ENCODE peak calls at places on chromosomes 7 and 10, in four cellular contexts. P is mesenchymal stem cell, W is neuronal stem cell, V is H1. A is an unnamed sample.

GRCh38 chr7:46383605-46384004 is 462.5 kb upstream of the IGFBP3 start:
- DNase-seq in P (peak), W (no peak), V (no peak), A (peak)

GRCh38 chr10:113133497-113133896 is 183.4 kb downstream of the TCF7L2 start:
- DNase-seq in P (peak), W (no peak), V (no peak), A (peak)

GRCh38 chr10:94299417-94299816 is 63.3 kb downstream of the NOC3L start:
- DNase-seq in P (peak), W (no peak), V (no peak), A (peak)

GRCh38 chr7:31315758-31316157 is 24.8 kb downstream of the NEUROD6 start:
- DNase-seq in P (no peak), W (no peak), V (no peak), A (no peak)

GRCh38 chr10:126017961-126018560 is 121.7 kb downstream of the FANK1 start:
- DNase-seq in P (peak), W (no peak), V (no peak), A (peak)

GRCh38 chr10:5611899-5612680 is 54.3 kb downstream of the ASB13 start:
- DNase-seq in P (no peak), W (no peak), V (no peak), A (no peak)

GRCh38 chr10:69394020-69394419 is 22.7 kb downstream of the TACR2 start:
- DNase-seq in P (no peak), W (no peak), V (no peak), A (no peak)

GRCh38 chr10:77899080-77899477 is 27.5 kb downstream of the DLG5 start:
- DNase-seq in P (no peak), W (no peak), V (no peak), A (peak)

GRCh38 chr10:122468923-122469781 is 7.8 kb downstream of the HTRA1 start:
- DNase-seq in P (peak), W (no peak), V (no peak), A (peak)

GRCh38 chr10:4083509-4084003 is 298.5 kb upstream of the KLF6 start:
- DNase-seq in P (peak), W (no peak), V (no peak), A (no peak)

GRCh38 chr10:992523-993340 is 4.5 kb downstream of the GTPBP4 start:
- DNase-seq in P (peak), W (no peak), V (no peak), A (no peak)

GRCh38 chr7:27883726-27884125 is 143.8 kb downstream of the TAX1BP1 start:
- DNase-seq in P (peak), W (no peak), V (no peak), A (peak)

GRCh38 chr7:128871050-128871449 is 8.4 kb downstream of the ATP6V1F start:
- DNase-seq in P (no peak), W (no peak), V (no peak), A (no peak)

GRCh38 chr10:44984671-44985101 is 6.1 kb upstream of the DEPP1 start:
- DNase-seq in P (no peak), W (no peak), V (no peak), A (no peak)

GRCh38 chr10:63633677-63634487 is 112.7 kb downstream of the REEP3 start:
- DNase-seq in P (peak), W (no peak), V (no peak), A (peak)

GRCh38 chr7:633381-634018 is 93.0 kb upstream of the DNAAF5 start:
- DNase-seq in P (no peak), W (no peak), V (no peak), A (no peak)

GRCh38 chr10:128969551-128969950 is 497.5 kb upstream of the MGMT start:
- DNase-seq in P (no peak), W (no peak), V (no peak), A (no peak)

GRCh38 chr7:158018971-158019645 is 568.5 kb downstream of the PTPRN2 start:
- DNase-seq in P (no peak), W (no peak), V (no peak), A (no peak)

GRCh38 chr10:6351540-6351939 is 148.8 kb downstream of the PFKFB3 start:
- DNase-seq in P (no peak), W (no peak), V (no peak), A (no peak)

GRCh38 chr10:69352569-69353264 is 64.0 kb downstream of the TACR2 start:
- DNase-seq in P (peak), W (no peak), V (no peak), A (peak)

GRCh38 chr10:102508506-102508905 is 4.7 kb downstream of the SUFU start:
- DNase-seq in P (no peak), W (no peak), V (no peak), A (no peak)

GRCh38 chr10:101310528-101311439 is 43.2 kb upstream of the BTRC start:
- DNase-seq in P (no peak), W (no peak), V (no peak), A (no peak)

GRCh38 chr7:47337531-47337930 is 244.4 kb downstream of the TNS3 start:
- DNase-seq in P (peak), W (no peak), V (no peak), A (no peak)

GRCh38 chr10:17850526-17850925 is 41.4 kb downstream of the MRC1 start:
- DNase-seq in P (no peak), W (no peak), V (no peak), A (no peak)

GRCh38 chr10:43707755-43708154 is 59.1 kb upstream of the ZNF32 start:
- DNase-seq in P (no peak), W (no peak), V (no peak), A (no peak)

GRCh38 chr7:137661634-137662033 is 185.1 kb downstream of the DGKI start:
- DNase-seq in P (no peak), W (peak), V (no peak), A (no peak)

GRCh38 chr10:3433988-3434387 is 261.4 kb upstream of the PITRM1 start:
- DNase-seq in P (no peak), W (no peak), V (no peak), A (no peak)

GRCh38 chr10:98425511-98426352 is 10.8 kb upstream of the PYROXD2 start:
- DNase-seq in P (peak), W (peak), V (no peak), A (peak)

GRCh38 chr10:78543749-78544446 is 510.2 kb downstream of the RPS24 start:
- DNase-seq in P (peak), W (no peak), V (no peak), A (peak)

GRCh38 chr7:2080069-2080405 is 152.7 kb downstream of the MAD1L1 start:
- DNase-seq in P (no peak), W (no peak), V (no peak), A (no peak)

GRCh38 chr7:2079332-2080068 is 153.2 kb downstream of the MAD1L1 start:
- DNase-seq in P (no peak), W (no peak), V (no peak), A (no peak)

GRCh38 chr7:2082357-2083038 is 150.2 kb downstream of the MAD1L1 start:
- DNase-seq in P (peak), W (no peak), V (no peak), A (peak)

GRCh38 chr7:2083362-2083761 is 149.4 kb downstream of the MAD1L1 start:
- DNase-seq in P (no peak), W (no peak), V (no peak), A (no peak)

DNA sequence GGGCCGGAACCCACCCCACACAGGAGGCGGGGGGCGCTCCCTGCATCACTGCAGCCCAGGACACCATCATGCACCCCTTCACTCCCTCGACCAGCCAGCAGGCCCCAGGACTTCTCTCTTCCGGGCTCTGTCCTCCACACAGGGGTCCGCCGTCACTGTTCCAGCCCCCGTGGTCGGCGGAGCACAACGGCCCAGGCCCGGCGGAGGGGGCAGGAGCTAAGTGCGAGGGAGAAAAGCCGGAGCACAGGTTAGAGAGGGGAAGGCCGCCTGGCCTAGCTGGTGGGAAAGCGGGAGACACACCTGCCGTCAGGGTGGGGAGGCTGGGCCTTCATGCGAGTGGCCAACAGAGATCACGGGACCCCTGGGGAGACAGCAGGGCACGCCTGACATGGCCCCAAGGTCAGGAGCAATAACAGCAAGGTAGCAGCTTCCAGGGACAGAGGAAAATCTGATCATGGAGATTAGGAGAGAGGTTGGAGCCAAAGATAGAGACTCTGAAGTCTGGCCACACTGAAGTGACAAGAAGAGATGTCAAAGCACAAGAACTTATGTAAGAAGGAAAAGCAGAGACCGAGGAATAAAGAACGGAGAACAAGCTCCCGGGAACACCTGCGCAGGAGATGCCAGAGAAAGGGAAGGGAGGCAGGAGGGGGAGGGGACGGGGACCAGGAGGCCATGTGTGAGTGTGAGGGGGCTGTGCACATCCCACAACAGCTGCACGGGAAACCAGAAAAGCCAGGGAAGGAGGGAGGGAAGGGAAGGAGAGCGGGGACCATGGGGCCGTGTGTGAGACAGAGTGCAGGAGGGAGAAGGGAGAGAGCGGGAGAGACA is 151.0 kb downstream of the MAD1L1 start:
- DNase-seq in P (no peak), W (no peak), V (no peak), A (no peak)
- H3K14ac ChIP-seq in P (no peak), W (peak), V (no peak), A (peak)

GRCh38 chr7:28980504-28981281 is 22.6 kb upstream of the TRIL start:
- DNase-seq in P (peak), W (no peak), V (no peak), A (peak)
- H2BK120ac ChIP-seq in P (no peak), W (no peak), V (no peak), A (no peak)

DNA sequence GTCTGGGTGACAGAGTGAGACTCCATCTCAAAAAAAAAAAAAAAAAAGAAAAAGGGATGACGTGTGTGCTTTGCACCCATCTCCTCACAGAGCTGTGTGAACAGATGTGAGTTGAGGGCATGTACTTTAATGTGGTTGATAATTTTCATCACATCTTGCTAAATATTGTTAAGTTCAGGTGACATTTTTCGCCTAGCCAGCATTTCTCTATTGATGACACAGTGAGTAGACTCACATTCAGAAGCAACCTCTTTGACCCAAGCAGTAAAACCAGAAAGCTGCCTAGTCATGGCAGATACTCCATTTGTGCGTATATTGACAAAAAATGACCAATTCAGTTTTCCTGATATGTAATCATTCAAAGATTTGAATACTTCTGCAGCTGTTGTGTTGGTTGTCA is 126.0 kb downstream of the ATRNL1 start:
- DNase-seq in P (no peak), W (no peak), V (no peak), A (no peak)
- H3K4me3 ChIP-seq in P (no peak), W (no peak), V (no peak), A (no peak)

GRCh38 chr10:46299267-46299530 is 12.4 kb downstream of the ANTXRL start:
- DNase-seq in P (no peak), W (no peak), V (no peak), A (no peak)

GRCh38 chr10:46296629-46297275 is 10.0 kb downstream of the ANTXRL start:
- DNase-seq in P (no peak), W (no peak), V (no peak), A (no peak)

GRCh38 chr10:46299531-46300366 is 13.0 kb downstream of the ANTXRL start:
- DNase-seq in P (no peak), W (no peak), V (no peak), A (no peak)

GRCh38 chr10:46297406-46298204 is 10.8 kb downstream of the ANTXRL start:
- DNase-seq in P (no peak), W (no peak), V (no peak), A (no peak)

DNA sequence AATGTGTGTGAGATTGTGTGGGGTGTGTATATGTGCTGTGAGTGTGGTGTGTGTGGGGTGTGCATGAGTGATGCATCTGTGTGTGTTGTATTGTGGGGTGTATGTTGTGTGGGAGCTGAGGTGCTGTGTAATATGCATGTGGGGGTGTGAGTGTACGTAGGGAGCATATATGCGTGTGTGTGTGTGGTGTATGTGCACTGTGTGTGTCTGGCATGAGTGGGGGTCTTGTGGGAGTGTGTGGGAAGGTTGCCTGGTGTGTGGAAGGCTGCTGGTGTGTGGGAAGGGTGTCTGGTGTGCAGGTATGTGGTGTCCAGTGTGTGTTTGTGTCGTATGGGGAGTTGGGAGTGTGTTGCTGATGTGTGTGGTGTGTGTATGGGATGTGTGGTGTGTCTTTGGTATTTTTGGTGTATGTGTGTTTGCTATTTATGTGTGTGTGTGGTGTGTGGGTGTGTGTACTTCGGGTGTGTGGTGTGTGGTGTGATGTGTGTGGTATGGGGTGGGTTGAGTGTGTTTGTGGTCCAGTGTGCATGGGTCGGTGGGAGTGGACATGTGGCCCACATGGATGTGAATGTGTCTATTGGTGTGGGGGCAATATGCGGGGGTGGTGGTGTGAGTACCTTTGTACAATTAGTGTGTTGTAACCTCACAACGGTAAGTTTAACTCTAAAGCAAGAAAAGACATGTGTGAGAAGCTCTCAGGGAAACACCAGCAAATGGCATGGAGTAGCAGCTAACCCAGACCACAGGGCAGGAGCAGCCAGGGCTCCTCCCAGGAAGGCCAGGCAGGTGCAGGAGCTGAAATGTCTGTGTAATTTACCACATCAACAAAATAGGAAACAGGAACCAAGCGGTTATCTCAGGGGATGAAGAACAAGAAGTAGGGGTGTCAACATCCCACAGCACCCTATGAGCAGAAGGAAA is 11.8 kb downstream of the ANTXRL start:
- DNase-seq in P (no peak), W (no peak), V (no peak), A (no peak)
- H3K14ac ChIP-seq in P (no peak), W (peak), V (no peak), A (no peak)

GRCh38 chr7:25624837-25625236 is 396.6 kb upstream of the NPVF start:
- DNase-seq in P (peak), W (no peak), V (no peak), A (no peak)
- H2BK120ac ChIP-seq in P (no peak), W (no peak), V (no peak), A (no peak)

DNA sequence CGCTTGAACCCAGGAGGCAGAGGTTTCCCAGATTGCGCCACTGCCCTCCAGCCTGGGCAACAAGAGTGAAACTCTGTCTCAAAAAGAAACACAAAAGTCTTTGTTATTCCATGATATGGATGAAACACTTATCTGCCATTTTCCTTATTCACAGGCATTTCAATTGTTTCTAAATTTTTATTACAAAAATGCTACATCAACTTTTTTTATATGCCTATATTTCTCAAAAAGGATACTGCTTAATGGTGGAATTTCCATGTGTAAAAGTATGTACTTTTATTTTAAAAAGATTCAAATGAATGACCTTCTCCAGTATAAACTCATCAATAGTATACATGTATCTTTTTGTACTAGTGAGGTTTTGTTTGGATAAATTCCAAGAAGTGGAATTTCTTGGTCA is 41.9 kb upstream of the STMP1 start:
- DNase-seq in P (no peak), W (no peak), V (no peak), A (peak)
- H3K4me3 ChIP-seq in P (no peak), W (no peak), V (no peak), A (no peak)

DNA sequence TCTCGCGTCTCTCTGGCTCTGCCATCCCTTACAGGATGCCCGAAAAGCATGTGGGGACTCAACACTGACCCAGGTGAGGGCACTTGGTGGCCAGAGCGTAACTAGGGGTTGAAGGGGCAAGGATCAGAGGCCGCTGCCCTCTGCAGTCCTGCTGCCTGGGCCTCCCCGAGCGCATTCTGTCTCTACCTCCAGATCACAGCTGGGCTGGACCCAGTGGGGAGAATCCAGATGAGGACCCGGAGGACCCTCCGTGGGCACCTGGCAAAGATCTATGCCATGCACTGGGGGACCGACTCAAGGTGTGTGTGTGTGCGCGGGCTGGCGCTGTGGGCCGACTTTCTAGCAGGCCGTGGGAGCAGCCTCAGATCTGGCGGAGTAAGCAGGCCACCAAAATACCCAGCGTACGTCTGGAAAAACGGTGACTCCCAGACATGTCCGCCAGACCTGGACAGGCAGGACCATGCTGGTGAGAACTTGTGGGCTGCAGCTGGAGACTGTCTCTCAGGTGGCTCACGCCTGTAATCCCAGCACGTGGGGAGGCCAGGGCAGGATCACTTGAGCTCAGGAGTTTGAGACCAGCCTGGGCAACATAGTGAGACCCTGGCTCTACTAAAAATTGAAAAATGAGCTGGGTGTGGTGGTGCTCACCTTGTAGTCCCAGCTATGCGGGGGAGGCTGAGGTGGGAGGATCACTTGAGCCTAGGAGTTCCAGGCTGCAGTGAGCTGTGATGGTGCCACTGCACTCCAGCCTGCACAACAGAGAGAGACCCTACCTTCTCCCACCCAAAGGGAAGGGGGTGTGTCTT is 3.2 kb downstream of the GNB2 start:
- DNase-seq in P (no peak), W (no peak), V (no peak), A (no peak)
- H3K14ac ChIP-seq in P (no peak), W (no peak), V (no peak), A (no peak)

GRCh38 chr7:130393799-130394411 is 13.6 kb downstream of the CPA1 start:
- DNase-seq in P (no peak), W (no peak), V (no peak), A (no peak)

GRCh38 chr7:130394421-130395188 is 14.3 kb downstream of the CPA1 start:
- DNase-seq in P (no peak), W (no peak), V (no peak), A (no peak)

GRCh38 chr7:130390486-130390885 is 10.2 kb downstream of the CPA1 start:
- DNase-seq in P (no peak), W (no peak), V (no peak), A (no peak)

GRCh38 chr7:130392456-130392860 is 12.2 kb downstream of the CPA1 start:
- DNase-seq in P (peak), W (no peak), V (no peak), A (peak)

GRCh38 chr7:130393095-130393494 is 12.8 kb downstream of the CPA1 start:
- DNase-seq in P (peak), W (no peak), V (no peak), A (peak)
- H2BK120ac ChIP-seq in P (no peak), W (no peak), V (no peak), A (peak)

GRCh38 chr7:143384148-143384547 is 3.0 kb downstream of the ZYX start:
- DNase-seq in P (peak), W (no peak), V (no peak), A (peak)
- H3K4me3 ChIP-seq in P (no peak), W (no peak), V (no peak), A (peak)